ENCODE peak calls at places on chromosomes 3 and 15, in eight cellular contexts. O is GM13976, B is substantia nigra, Y is 8988T, E is ureter, T is H7, K is amniotic stem cell, N is AG08395. S is an unnamed sample.

GRCh38 chr3:151974067-151974466 is 100.6 kb downstream of the SUCNR1 start:
- DNase-seq in O (no peak), B (no peak), Y (no peak), E (no peak), T (no peak), K (no peak), N (peak; percentile 19), S (no peak)

GRCh38 chr3:194592798-194593752 is 40.1 kb downstream of the TMEM44 start:
- DNase-seq in O (no peak), B (no peak), Y (peak; percentile 73), E (peak; percentile 61), T (no peak), K (peak; percentile 89), N (peak; percentile 97), S (no peak)

GRCh38 chr3:171347017-171347979 is 112.9 kb downstream of the TNIK start:
- DNase-seq in O (peak; percentile 27), B (no peak), Y (no peak), E (no peak), T (no peak), K (no peak), N (no peak), S (no peak)

GRCh38 chr3:160038862-160039562 is 50.4 kb downstream of the IL12A start:
- DNase-seq in O (peak; percentile 46), B (no peak), Y (no peak), E (no peak), T (peak; percentile 78), K (no peak), N (peak; percentile 21), S (no peak)

GRCh38 chr15:94305133-94305532 is 73.8 kb downstream of the MCTP2 start:
- DNase-seq in O (no peak), B (no peak), Y (no peak), E (no peak), T (no peak), K (no peak), N (no peak), S (no peak)

GRCh38 chr3:27723803-27724458 is 1.8 kb upstream of the EOMES start:
- DNase-seq in O (no peak), B (no peak), Y (no peak), E (no peak), T (peak; percentile 50), K (no peak), N (no peak), S (no peak)

GRCh38 chr3:150107429-150108175 is 136.9 kb upstream of the PFN2 start:
- DNase-seq in O (no peak), B (no peak), Y (no peak), E (no peak), T (no peak), K (no peak), N (no peak), S (no peak)

GRCh38 chr3:90180543-90180942 is 1073.1 kb downstream of the EPHA3 start:
- DNase-seq in O (no peak), B (no peak), Y (no peak), E (no peak), T (no peak), K (no peak), N (no peak), S (no peak)

GRCh38 chr15:74956648-74957300 is at the start of gene RPP25:
- DNase-seq in O (peak; percentile 90), B (peak; percentile 63), Y (no peak), E (peak; percentile 79), T (peak; percentile 95), K (no peak), N (peak; percentile 76), S (peak; percentile 79)